ENCODE peak calls at places on chromosomes 2 and 18, in four cellular contexts. V is IMR-90, J is tibial nerve, E is HFF-Myc. X is an unnamed sample.

GRCh38 chr2:127134833-127135830 is 28.2 kb upstream of the BIN1 start:
- DNase-seq in V (no peak), J (no peak), E (no peak), X (no peak)

GRCh38 chr18:2961828-2962227 is 51.1 kb downstream of the LPIN2 start:
- DNase-seq in V (peak; percentile 55), J (no peak), E (no peak), X (no peak)

GRCh38 chr2:150532883-150533282 is 45.4 kb upstream of the RND3 start:
- DNase-seq in V (peak; percentile 82), J (no peak), E (no peak), X (peak; percentile 82)

GRCh38 chr2:9644603-9645002 is 13.8 kb upstream of the YWHAQ start:
- DNase-seq in V (peak; percentile 44), J (no peak), E (no peak), X (no peak)

GRCh38 chr2:43086451-43087221 is 139.8 kb downstream of the ZFP36L2 start:
- DNase-seq in V (peak; percentile 100), J (peak; percentile 80), E (peak; percentile 99), X (peak; percentile 98)

GRCh38 chr18:3706279-3707097 is 256.5 kb downstream of the TGIF1 start:
- DNase-seq in V (peak; percentile 75), J (peak; percentile 22), E (no peak), X (no peak)

GRCh38 chr2:96240341-96241038 is 25.3 kb downstream of the TMEM127 start:
- DNase-seq in V (no peak), J (no peak), E (no peak), X (no peak)

GRCh38 chr2:156423674-156424282 is 12.4 kb upstream of the GPD2 start:
- DNase-seq in V (no peak), J (no peak), E (no peak), X (no peak)

GRCh38 chr18:48878471-48878870 is 72.3 kb downstream of the SMAD7 start:
- DNase-seq in V (no peak), J (no peak), E (no peak), X (no peak)

DNA sequence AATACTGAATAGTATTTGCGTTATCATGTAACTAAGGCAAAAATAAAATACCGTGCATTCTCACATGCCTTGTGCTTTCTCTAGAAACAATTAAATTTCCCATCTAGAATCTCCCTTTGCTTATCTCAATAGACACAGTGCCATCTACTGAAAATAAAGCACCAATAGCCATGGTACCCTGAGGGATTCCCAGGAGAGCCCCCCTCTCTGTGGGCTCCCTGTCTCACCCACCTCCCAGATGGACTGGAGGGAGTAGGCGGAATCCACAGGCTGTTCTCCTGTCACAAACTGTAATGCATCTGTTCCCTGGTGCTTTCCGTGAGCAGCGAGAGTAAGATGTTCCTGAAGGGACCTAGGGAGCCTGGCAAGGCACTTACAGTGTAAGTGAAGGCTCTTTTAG is 112.4 kb upstream of the UPP2 start:
- DNase-seq in V (no peak), J (no peak), E (no peak), X (no peak)
- TF ChIP-seq CTCF in V (no peak), J (no peak), E (peak; percentile 5), X (no peak)

GRCh38 chr2:64770781-64771334 is 117.1 kb upstream of the SERTAD2 start:
- DNase-seq in V (peak; percentile 97), J (peak; percentile 60), E (peak; percentile 69), X (peak; percentile 87)
- H3K4me3 ChIP-seq in V (no peak overlapping the region), J (no peak overlapping the region), E (no peak overlapping the region), X (no peak overlapping the region)

GRCh38 chr2:44638649-44639048 is 276.9 kb downstream of the CAMKMT start:
- DNase-seq in V (no peak), J (no peak), E (no peak), X (no peak)

GRCh38 chr2:44628297-44628696 is 266.6 kb downstream of the CAMKMT start:
- DNase-seq in V (no peak), J (no peak), E (no peak), X (no peak)

GRCh38 chr2:44635725-44636124 is 274.0 kb downstream of the CAMKMT start:
- DNase-seq in V (no peak), J (no peak), E (no peak), X (no peak)

GRCh38 chr2:44632931-44633689 is 271.4 kb downstream of the CAMKMT start:
- DNase-seq in V (no peak), J (no peak), E (no peak), X (no peak)
- TF ChIP-seq CTCF in V (no peak), J (no peak), E (no peak), X (no peak)

GRCh38 chr2:54579682-54580349 is 123.7 kb downstream of the SPTBN1 start:
- DNase-seq in V (no peak), J (no peak), E (no peak), X (no peak)

GRCh38 chr2:54577944-54578667 is 122.0 kb downstream of the SPTBN1 start:
- DNase-seq in V (no peak), J (no peak), E (no peak), X (no peak)

GRCh38 chr2:54577035-54577434 is 120.9 kb downstream of the SPTBN1 start:
- DNase-seq in V (no peak), J (no peak), E (no peak), X (no peak)

GRCh38 chr2:54578668-54579045 is 122.5 kb downstream of the SPTBN1 start:
- DNase-seq in V (no peak), J (no peak), E (no peak), X (no peak)

DNA sequence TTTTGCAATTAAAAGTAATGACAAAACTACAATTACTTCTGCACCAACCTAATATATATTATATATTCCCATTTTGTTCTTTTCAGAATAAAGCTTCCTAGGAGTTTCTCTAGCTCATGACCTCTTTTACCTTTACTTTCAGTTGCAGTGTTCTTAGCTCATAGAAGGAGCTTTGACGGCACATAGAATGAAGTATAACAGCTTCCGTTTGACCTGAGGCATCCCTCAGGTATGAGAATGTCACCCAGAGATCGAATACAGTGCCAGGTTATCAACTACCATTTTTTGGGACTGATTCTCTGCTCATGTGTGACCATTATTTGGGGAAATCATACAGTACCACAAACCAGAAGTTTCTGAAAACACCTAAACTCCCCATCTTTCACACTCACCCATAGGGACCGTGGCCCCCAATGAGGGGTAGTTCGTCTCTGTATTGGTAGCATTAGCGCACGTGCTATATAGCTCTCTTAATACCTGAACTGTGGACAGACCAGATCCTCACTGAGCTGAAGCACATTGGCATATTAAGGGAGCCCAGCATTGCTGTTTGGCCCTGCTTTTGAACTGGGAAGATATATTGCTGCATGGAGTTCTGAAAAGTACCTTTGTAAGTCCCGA is 123.0 kb downstream of the SPTBN1 start:
- DNase-seq in V (no peak), J (no peak), E (no peak), X (no peak)
- H3K4me3 ChIP-seq in V (no peak overlapping the region), J (no peak overlapping the region), E (no peak overlapping the region), X (no peak overlapping the region)

GRCh38 chr2:12990523-12990922 is 273.8 kb downstream of the TRIB2 start:
- DNase-seq in V (no peak), J (no peak), E (no peak), X (no peak)
- TF ChIP-seq CTCF in V (peak; percentile 31), J (no peak), E (peak; percentile 18), X (peak; percentile 25)

GRCh38 chr18:453399-453798 is 47.1 kb downstream of the COLEC12 start:
- DNase-seq in V (no peak), J (no peak), E (no peak), X (no peak)

GRCh38 chr18:457120-457519 is 43.4 kb downstream of the COLEC12 start:
- DNase-seq in V (peak; percentile 70), J (peak; percentile 64), E (no peak), X (peak; percentile 59)

GRCh38 chr18:457533-457932 is 43.0 kb downstream of the COLEC12 start:
- DNase-seq in V (peak; percentile 48), J (peak; percentile 56), E (no peak), X (no peak)

GRCh38 chr18:458016-458415 is 42.5 kb downstream of the COLEC12 start:
- DNase-seq in V (no peak), J (no peak), E (no peak), X (no peak)

GRCh38 chr18:456361-456821 is 44.1 kb downstream of the COLEC12 start:
- DNase-seq in V (peak; percentile 43), J (peak; percentile 67), E (no peak), X (peak; percentile 61)
- H3K4me3 ChIP-seq in V (no peak overlapping the region), J (no peak overlapping the region), E (no peak overlapping the region), X (peak overlapping the region; percentile 2)

DNA sequence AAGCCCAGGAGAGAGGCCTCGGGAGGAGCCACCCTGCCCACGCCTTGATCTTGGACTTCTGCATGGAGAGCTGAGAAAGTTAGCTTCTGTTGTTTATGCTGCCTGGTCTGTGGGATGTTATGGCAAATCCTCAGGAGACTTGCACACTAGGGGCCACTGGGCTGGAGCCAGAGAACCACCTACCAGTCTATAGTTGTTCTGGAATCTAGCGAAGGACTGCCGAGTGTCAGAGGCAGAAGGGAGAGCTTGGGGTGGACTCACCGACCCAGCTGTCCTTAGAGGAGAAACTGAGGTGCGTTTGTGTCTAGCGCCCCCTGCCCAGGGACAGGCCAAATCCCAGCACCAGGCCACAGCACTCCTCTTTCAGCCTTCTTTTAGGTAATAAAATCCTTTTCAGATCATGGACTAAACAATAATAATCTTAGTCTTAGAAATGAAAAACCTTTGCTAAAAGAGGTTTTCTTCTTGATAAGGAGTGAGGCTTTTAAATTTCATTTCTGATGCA is 398.7 kb upstream of the SALL3 start:
- DNase-seq in V (no peak), J (no peak), E (no peak), X (no peak)
- TF ChIP-seq CTCF in V (no peak), J (no peak), E (no peak), X (no peak)

DNA sequence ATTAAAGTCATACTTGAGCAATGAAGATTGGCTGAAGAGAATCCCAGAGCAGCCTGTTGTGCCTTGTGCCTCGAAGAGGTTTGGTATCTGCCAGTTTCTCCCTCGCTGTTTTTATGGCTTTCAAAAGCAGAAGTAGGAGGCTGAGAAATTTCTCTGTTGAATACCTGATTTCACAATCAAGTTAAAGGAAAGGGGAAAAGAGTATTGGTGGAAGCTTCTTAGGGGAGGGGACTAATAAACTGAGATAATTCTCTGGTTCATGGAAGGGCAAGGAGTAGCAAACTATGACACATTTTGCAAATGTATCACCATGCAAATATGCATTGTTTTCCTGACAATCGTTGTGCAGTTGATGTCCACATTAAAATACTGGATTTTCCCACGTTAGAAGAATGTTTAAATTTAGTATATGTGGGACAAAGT is at the start of gene IL1B:
- DNase-seq in V (peak; percentile 81), J (no peak), E (no peak), X (peak; percentile 88)
- H3K4me3 ChIP-seq in V (peak within 1 kb of the TSS; percentile 18), J (no peak within 1 kb of the TSS), E (peak within 1 kb of the TSS; percentile 12), X (no peak within 1 kb of the TSS)

DNA sequence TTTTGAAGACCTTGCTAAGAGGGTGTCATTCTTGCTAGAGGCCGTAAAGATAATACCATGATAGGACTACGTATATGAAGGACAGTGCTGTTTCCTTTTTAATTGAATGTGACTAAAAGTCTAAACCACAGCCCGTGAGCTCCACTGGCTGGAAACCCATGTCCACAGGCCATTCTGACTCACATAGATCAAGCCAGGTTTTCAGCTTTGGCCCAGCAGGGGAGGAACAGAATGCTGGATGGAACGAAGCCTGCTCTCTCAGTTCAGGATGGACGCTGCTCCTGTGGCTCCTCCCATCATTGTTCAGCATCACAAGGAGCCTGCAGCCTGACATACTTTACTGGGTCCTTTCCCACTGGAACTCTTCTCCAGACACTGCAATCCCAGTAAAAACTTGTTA is 47.6 kb downstream of the ALPK2 start:
- DNase-seq in V (peak; percentile 92), J (no peak), E (no peak), X (peak; percentile 87)
- TF ChIP-seq CTCF in V (peak; percentile 25), J (no peak), E (peak; percentile 19), X (peak; percentile 38)

GRCh38 chr18:9062418-9062751 is 40.1 kb upstream of the NDUFV2 start:
- DNase-seq in V (no peak), J (no peak), E (no peak), X (no peak)
- H3K4me3 ChIP-seq in V (no peak overlapping the region), J (no peak overlapping the region), E (no peak overlapping the region), X (no peak overlapping the region)